ENCODE peak calls at places on chromosomes 11 and 22, in seven cellular contexts. Y is activated CD4-positive, alpha-beta T cell treated with anti-CD3 and anti-CD28 coated beads for 48 hours; P is hepatocyte; K is NCI-H69; T is LoVo; I is stimulated activated CD8-positive, alpha-beta memory T cell treated with anti-CD3 and anti-CD28 coated beads, Interleukin-4, amount 100 ng/mL, for 4 hours; X is AG10803. F is an unnamed sample.
A peak's percentile ranks its signal among the peaks of the same experiment; 100 is the strongest.

GRCh38 chr11:80855975-80856524 is 1415.2 kb upstream of the TENM4 start:
- DNase-seq in K (no peak), I (no peak), P (no peak), T (no peak), Y (no peak), X (peak; percentile 9), F (no peak)

GRCh38 chr11:61174949-61175348 is 13.7 kb upstream of the VPS37C start:
- DNase-seq in Y (no peak), T (no peak), I (no peak), P (no peak), K (no peak), X (no peak), F (no peak)

GRCh38 chr11:28146123-28146751 is 38.0 kb downstream of the METTL15 start:
- DNase-seq in K (no peak), Y (no peak), T (peak; percentile 75), X (peak; percentile 88), I (no peak), P (peak; percentile 12), F (no peak)

GRCh38 chr11:111301840-111302113 is 3.4 kb downstream of the POU2AF3 start:
- DNase-seq in K (peak; percentile 69), I (no peak), P (no peak), X (no peak), Y (no peak), T (no peak), F (no peak)

GRCh38 chr11:18203723-18204122 is 31.1 kb downstream of the MRGPRX4 start:
- DNase-seq in P (peak; percentile 50), Y (peak; percentile 8), I (no peak), T (no peak), K (peak; percentile 59), X (no peak), F (no peak)

GRCh38 chr11:128716231-128716630 is 22.4 kb downstream of the FLI1 start:
- DNase-seq in K (no peak), X (no peak), I (no peak), Y (no peak), T (no peak), P (peak; percentile 38), F (no peak)

GRCh38 chr22:41841085-41841712 is 8.3 kb downstream of the SREBF2 start:
- DNase-seq in I (no peak), K (peak; percentile 45), X (no peak), P (no peak), Y (no peak), T (peak; percentile 82), F (no peak)

GRCh38 chr22:36253523-36254490 is 874 bp downstream of the APOL1 start:
- DNase-seq in K (peak; percentile 82), T (no peak), P (no peak), X (no peak), Y (peak; percentile 60), I (peak; percentile 31), F (no peak)

GRCh38 chr11:1112351-1113191 is 37.9 kb downstream of the MUC2 start:
- DNase-seq in X (no peak), Y (no peak), K (no peak), P (no peak), I (no peak), T (no peak), F (no peak)

GRCh38 chr22:41799486-41800347 is 762 bp upstream of the CCDC134 start:
- DNase-seq in T (no peak), P (peak; percentile 15), I (no peak), K (peak; percentile 46), X (peak; percentile 30), Y (peak; percentile 33), F (peak; percentile 25)

GRCh38 chr22:49548356-49549202 is 279.1 kb downstream of the BRD1 start:
- DNase-seq in P (peak; percentile 42), T (no peak), I (no peak), X (no peak), Y (no peak), K (peak; percentile 32), F (peak; percentile 22)

GRCh38 chr11:129865701-129866100 is 29.7 kb downstream of the NFRKB start:
- DNase-seq in P (no peak), T (no peak), K (no peak), Y (peak; percentile 19), X (no peak), I (no peak), F (no peak)

GRCh38 chr11:17778352-17778751 is 43.8 kb downstream of the KCNC1 start:
- DNase-seq in P (no peak), T (no peak), Y (no peak), I (no peak), K (no peak), X (no peak), F (no peak)

F was measured in dorsolateral prefrontal cortex.